ENCODE peak calls at places on chromosome 19, in six cellular contexts. Y is HepG2, W is WTC11, A is HCT116, K is K562, B is GM12878. F is an unnamed sample.

GRCh38 chr19:13965926-13966683 is 13.8 kb downstream of the DCAF15 start:
- DNase-seq in Y (no peak), A (no peak), K (no peak), B (no peak), W (no peak), F (no peak)

GRCh38 chr19:46896076-46896794 is 35.4 kb downstream of the ARHGAP35 start:
- DNase-seq in K (no peak), A (no peak), W (no peak), Y (no peak), B (no peak), F (no peak)

GRCh38 chr19:40585241-40585640 is 8.6 kb downstream of the SHKBP1 start:
- DNase-seq in A (no peak), Y (no peak), W (no peak), B (no peak), K (no peak), F (no peak)

GRCh38 chr19:33064117-33064777 is 441 bp downstream of the RHPN2 start:
- DNase-seq in W (peak), Y (no peak), B (no peak), K (peak), A (no peak), F (peak)

GRCh38 chr19:40763963-40764362 is 11.4 kb upstream of the MIA start:
- DNase-seq in A (no peak), Y (no peak), K (no peak), W (no peak), B (no peak), F (no peak)

GRCh38 chr19:51552996-51553725 is 17.9 kb upstream of the ZNF175 start:
- DNase-seq in W (peak), Y (peak), A (peak), B (no peak), K (peak), F (peak)

GRCh38 chr19:5345895-5346386 is 5.3 kb upstream of the PTPRS start:
- DNase-seq in K (no peak), B (no peak), Y (no peak), A (no peak), W (no peak), F (no peak)

GRCh38 chr19:1780272-1780957 is 27.1 kb downstream of the ONECUT3 start:
- DNase-seq in Y (peak), W (no peak), A (no peak), B (no peak), K (peak), F (no peak)

GRCh38 chr19:53007200-53008054 is 6.3 kb upstream of the ERVV-1 start:
- DNase-seq in W (no peak), A (no peak), B (no peak), K (peak), Y (no peak), F (no peak)

GRCh38 chr19:10044390-10044789 is 31.1 kb downstream of the RDH8 start:
- DNase-seq in K (peak), Y (no peak), B (no peak), A (peak), W (no peak), F (no peak)

GRCh38 chr19:4343845-4344713 is 717 bp downstream of the MPND start:
- DNase-seq in B (no peak), Y (no peak), K (peak), W (no peak), A (no peak), F (no peak)

GRCh38 chr19:55253842-55254624 is 4.8 kb downstream of the PPP6R1 start:
- DNase-seq in Y (no peak), B (peak), A (no peak), W (no peak), K (no peak), F (no peak)

GRCh38 chr19:49020931-49021895 is 2.9 kb downstream of the CGB3 start:
- DNase-seq in K (peak), B (no peak), A (no peak), Y (peak), W (no peak), F (no peak)

GRCh38 chr19:13881231-13881691 is 4.3 kb downstream of the NANOS3 start:
- DNase-seq in B (no peak), A (no peak), Y (peak), W (peak), K (no peak), F (peak)

GRCh38 chr19:2867025-2867991 is at the start of gene ZNF556:
- DNase-seq in Y (peak), W (no peak), A (peak), K (peak), B (no peak), F (no peak)

GRCh38 chr19:1261512-1261862 is 7.6 kb upstream of the CIRBP start:
- DNase-seq in A (no peak), B (no peak), Y (no peak), K (no peak), W (peak), F (no peak)

GRCh38 chr19:50703915-50704548 is 15.6 kb downstream of the SHANK1 start:
- DNase-seq in Y (peak), K (peak), A (peak), W (no peak), B (no peak), F (no peak)

GRCh38 chr19:11405846-11406643 is 13.1 kb downstream of the RGL3 start:
- DNase-seq in A (no peak), W (peak), K (no peak), Y (no peak), B (no peak), F (peak)

DNA sequence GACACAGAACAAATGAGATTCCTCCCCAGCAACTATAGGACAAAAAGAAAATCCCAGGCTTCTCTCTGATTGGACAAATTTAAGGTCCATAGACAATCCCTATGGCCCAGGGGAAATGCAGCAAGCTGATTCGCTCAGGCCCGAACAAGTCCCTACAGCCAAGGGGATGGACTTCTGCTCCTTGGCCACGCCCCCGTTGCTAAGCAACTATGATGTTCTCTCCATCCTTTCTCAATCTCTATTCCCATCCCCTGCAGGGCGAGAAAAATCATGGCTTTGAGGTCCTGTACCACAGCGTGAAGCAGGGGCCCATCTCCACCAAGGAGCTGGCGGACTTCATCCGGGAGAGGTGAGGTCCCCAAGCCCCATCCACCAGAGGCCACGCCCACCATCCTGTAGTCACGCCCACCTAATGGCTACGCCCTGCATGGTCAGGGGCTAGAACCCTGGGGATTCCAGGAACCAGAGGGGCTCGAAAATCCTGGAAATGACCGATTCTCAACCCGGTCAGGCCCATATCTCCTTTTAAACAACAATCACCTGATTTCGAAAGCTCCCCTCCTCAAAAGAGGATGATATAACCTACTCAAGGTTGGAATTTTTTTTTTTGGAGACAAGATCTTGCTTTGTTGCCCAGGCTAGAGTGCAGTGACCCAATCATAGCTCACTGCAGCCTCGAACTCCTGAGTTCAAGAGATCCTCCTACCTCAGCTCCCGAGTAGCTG is 11.4 kb downstream of the FCHO1 start:
- DNase-seq in B (no peak), Y (peak), W (peak), K (peak), A (no peak), F (no peak)
- TF ChIP-seq ATF3 in B (no peak), Y (no peak), W (no peak), K (no peak), A (no peak), F (no peak)

DNA sequence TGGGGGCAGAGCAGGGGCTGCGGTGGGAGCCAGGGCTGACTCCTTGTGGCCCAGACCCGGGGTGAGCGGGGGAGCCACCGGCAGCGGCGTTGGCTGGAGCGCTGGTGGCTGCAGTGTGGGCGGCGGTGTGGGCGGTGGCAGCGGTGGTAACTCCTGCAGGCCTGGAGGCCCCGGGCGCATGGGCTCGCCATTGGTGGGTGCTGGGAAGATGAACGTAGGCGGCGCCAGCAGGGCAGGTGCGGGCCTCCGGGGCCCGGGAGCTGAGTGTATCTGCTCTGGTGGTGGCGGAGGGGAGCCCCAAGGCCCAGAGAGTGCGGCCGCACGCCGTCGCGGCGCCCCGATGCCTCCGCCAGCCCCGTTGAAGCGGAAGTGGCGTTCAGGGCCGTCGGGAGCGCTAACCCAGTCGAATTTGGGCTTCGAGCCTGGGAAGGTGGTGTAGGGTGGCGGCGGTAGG is 2.0 kb downstream of the GGN start:
- DNase-seq in Y (no peak), K (no peak), B (no peak), A (no peak), W (peak), F (no peak)
- TF ChIP-seq ATF3 in Y (no peak), K (no peak), B (no peak), A (no peak), W (no peak), F (no peak)

DNA sequence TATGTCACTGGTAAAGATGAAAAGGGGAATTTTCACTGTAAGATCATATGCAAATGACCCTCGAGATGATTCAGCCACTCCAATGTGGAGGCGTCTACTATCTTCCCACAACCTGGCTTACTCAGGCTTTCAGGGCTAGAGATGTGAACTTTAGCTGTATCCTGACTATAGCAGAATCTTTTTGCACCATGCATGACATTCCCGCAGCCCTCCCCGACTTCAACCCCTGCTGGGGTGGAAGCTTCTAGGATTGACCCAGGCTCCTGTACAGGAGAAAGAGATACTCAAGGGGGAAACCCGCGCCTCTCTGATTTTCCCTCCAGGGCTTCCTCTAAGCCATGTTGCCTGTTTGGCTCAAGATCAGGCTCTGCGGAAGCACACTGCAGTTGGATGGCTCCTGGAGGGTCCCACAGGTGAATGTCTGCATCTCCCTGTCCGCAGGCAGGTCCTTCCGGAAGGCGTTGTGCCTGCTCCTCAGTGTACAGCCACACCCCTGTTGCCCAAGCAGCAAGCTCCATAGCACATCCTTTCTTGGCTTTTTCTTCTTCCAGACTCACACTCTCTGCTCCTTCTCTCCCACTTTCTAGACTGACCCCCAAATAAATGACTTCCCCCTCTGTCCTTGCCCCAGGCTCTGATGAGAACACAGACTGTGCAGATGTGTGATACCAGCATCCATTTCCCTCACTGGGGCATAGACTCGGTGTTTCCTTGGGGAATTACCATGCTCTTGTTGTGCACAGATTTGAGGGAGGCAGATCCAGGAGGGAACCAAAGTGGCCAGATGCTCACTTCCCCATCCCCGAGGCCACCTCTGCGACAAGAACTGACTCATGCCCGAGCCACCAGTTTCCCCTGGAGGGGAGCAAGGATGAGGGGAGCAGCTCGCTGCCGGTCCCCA is 29.1 kb upstream of the POP4 start:
- DNase-seq in B (peak), Y (no peak), A (no peak), W (no peak), K (no peak), F (peak)
- TF ChIP-seq ATF3 in B (no peak), Y (no peak), A (no peak), W (no peak), K (no peak), F (no peak)

GRCh38 chr19:30062331-30063183 is 120.5 kb downstream of the URI1 start:
- DNase-seq in W (no peak), K (no peak), B (no peak), A (no peak), Y (no peak), F (no peak)
- TF ChIP-seq ATF3 in W (no peak), K (no peak), B (no peak), A (no peak), Y (no peak), F (no peak)

F was measured in H1.